ENCODE peak calls at places on chromosomes 5 and 9, in ten cellular contexts. X is fibroblast of the aortic adventitia, Z is IMR-90, I is cardiac muscle cell, C is AG10803, A is lower leg skin, Y is fibroblast of mammary gland, W is prostate gland, E is keratinocyte, R is brain microvascular endothelial cell. V is an unnamed sample.

GRCh38 chr5:137833463-137833862 is 34.2 kb upstream of the MYOT start:
- DNase-seq in X (peak; percentile 76), Z (peak; percentile 47), I (no peak), C (peak; percentile 52), A (no peak), Y (peak; percentile 86), W (peak; percentile 74), E (peak; percentile 55), R (peak; percentile 83), V (no peak)

GRCh38 chr5:53820802-53821171 is 260.3 kb downstream of the NDUFS4 start:
- DNase-seq in X (no peak), Z (peak; percentile 11), I (no peak), C (no peak), A (no peak), Y (peak; percentile 20), W (no peak), E (peak; percentile 2), R (no peak), V (no peak)

GRCh38 chr5:166724284-166724683 is 1567.2 kb upstream of the WWC1 start:
- DNase-seq in X (no peak), Z (no peak), I (no peak), C (no peak), A (no peak), Y (no peak), W (no peak), E (no peak), R (no peak), V (no peak)

GRCh38 chr5:141343953-141344463 is 379 bp downstream of the PCDHGA3 start:
- DNase-seq in X (no peak), Z (no peak), I (no peak), C (no peak), A (no peak), Y (no peak), W (no peak), E (no peak), R (no peak), V (no peak)

GRCh38 chr9:129348890-129349570 is 171.0 kb upstream of the IER5L start:
- DNase-seq in X (no peak), Z (no peak), I (no peak), C (no peak), A (no peak), Y (no peak), W (no peak), E (no peak), R (no peak), V (no peak)

GRCh38 chr5:75052461-75053285 is at the start of gene GCNT4:
- DNase-seq in X (peak; percentile 34), Z (peak; percentile 36), I (peak; percentile 54), C (peak; percentile 67), A (no peak), Y (peak; percentile 24), W (peak; percentile 17), E (no peak), R (no peak), V (no peak)

GRCh38 chr5:127040779-127041520 is 10.6 kb upstream of the MARCHF3 start:
- DNase-seq in X (no peak), Z (peak; percentile 54), I (peak; percentile 65), C (no peak), A (no peak), Y (peak; percentile 66), W (peak; percentile 13), E (peak; percentile 17), R (peak; percentile 28), V (no peak)

GRCh38 chr9:1495282-1495681 is 445.1 kb downstream of the DMRT2 start:
- DNase-seq in X (no peak), Z (no peak), I (no peak), C (no peak), A (no peak), Y (no peak), W (no peak), E (no peak), R (no peak), V (no peak)

GRCh38 chr5:125109293-125109692 is 362.9 kb upstream of the ZNF608 start:
- DNase-seq in X (no peak), Z (no peak), I (no peak), C (no peak), A (no peak), Y (no peak), W (no peak), E (no peak), R (no peak), V (no peak)

GRCh38 chr9:82021198-82021597 is 32.6 kb downstream of the SPATA31D1 start:
- DNase-seq in X (peak; percentile 99), Z (peak; percentile 98), I (no peak), C (peak; percentile 99), A (no peak), Y (peak; percentile 100), W (peak; percentile 81), E (peak; percentile 91), R (peak; percentile 88), V (peak; percentile 84)

GRCh38 chr5:109668668-109669422 is 20.9 kb upstream of the MAN2A1 start:
- DNase-seq in X (no peak), Z (no peak), I (no peak), C (no peak), A (no peak), Y (no peak), W (no peak), E (no peak), R (no peak), V (no peak)

GRCh38 chr5:86748538-86749105 is 130.9 kb downstream of the COX7C start:
- DNase-seq in X (no peak), Z (no peak), I (no peak), C (no peak), A (no peak), Y (no peak), W (no peak), E (no peak), R (no peak), V (no peak)

GRCh38 chr5:154503698-154504039 is 25.6 kb upstream of the HAND1 start:
- DNase-seq in X (no peak), Z (no peak), I (no peak), C (no peak), A (no peak), Y (no peak), W (no peak), E (no peak), R (no peak), V (no peak)

GRCh38 chr5:52605992-52606321 is 181.8 kb upstream of the ITGA1 start:
- DNase-seq in X (no peak), Z (no peak), I (no peak), C (no peak), A (no peak), Y (no peak), W (no peak), E (no peak), R (no peak), V (no peak)

GRCh38 chr9:21155501-21155900 is 11.0 kb downstream of the IFNA21 start:
- DNase-seq in X (peak; percentile 4), Z (no peak), I (no peak), C (no peak), A (no peak), Y (peak; percentile 41), W (no peak), E (no peak), R (peak; percentile 44), V (no peak)

GRCh38 chr9:19988281-19988680 is 199.4 kb upstream of the SLC24A2 start:
- DNase-seq in X (no peak), Z (no peak), I (no peak), C (no peak), A (no peak), Y (no peak), W (no peak), E (no peak), R (no peak), V (no peak)

GRCh38 chr9:125649315-125649714 is 57.7 kb downstream of the MAPKAP1 start:
- DNase-seq in X (peak; percentile 67), Z (peak; percentile 86), I (no peak), C (peak; percentile 83), A (no peak), Y (peak; percentile 88), W (no peak), E (no peak), R (peak; percentile 91), V (no peak)

GRCh38 chr9:93893194-93893593 is 62.0 kb downstream of the BARX1 start:
- DNase-seq in X (no peak), Z (no peak), I (no peak), C (no peak), A (no peak), Y (no peak), W (no peak), E (no peak), R (no peak), V (no peak)

GRCh38 chr5:136819526-136820302 is 454.4 kb upstream of the TRPC7 start:
- DNase-seq in X (no peak), Z (no peak), I (no peak), C (no peak), A (no peak), Y (peak; percentile 49), W (no peak), E (no peak), R (no peak), V (no peak)
- TF ChIP-seq CTCF in X (no peak), Z (no peak), I (no peak), C (no peak), A (no peak), Y (no peak), W (no peak), E (no peak), R (no peak), V (no peak)

GRCh38 chr5:68286612-68286912 is 71.0 kb downstream of the PIK3R1 start:
- DNase-seq in X (no peak), Z (no peak), I (no peak), C (no peak), A (no peak), Y (no peak), W (no peak), E (no peak), R (no peak), V (no peak)
- TF ChIP-seq CTCF in X (no peak), Z (no peak), I (no peak), C (no peak), A (no peak), Y (no peak), W (no peak), E (no peak), R (no peak), V (no peak)

GRCh38 chr5:146528232-146528631 is 12.2 kb upstream of the GPR151 start:
- DNase-seq in X (no peak), Z (no peak), I (no peak), C (no peak), A (no peak), Y (no peak), W (no peak), E (no peak), R (no peak), V (no peak)
- TF ChIP-seq CTCF in X (no peak), Z (no peak), I (peak; percentile 27), C (no peak), A (no peak), Y (peak; percentile 7), W (no peak), E (peak; percentile 32), R (peak; percentile 45), V (no peak)

DNA sequence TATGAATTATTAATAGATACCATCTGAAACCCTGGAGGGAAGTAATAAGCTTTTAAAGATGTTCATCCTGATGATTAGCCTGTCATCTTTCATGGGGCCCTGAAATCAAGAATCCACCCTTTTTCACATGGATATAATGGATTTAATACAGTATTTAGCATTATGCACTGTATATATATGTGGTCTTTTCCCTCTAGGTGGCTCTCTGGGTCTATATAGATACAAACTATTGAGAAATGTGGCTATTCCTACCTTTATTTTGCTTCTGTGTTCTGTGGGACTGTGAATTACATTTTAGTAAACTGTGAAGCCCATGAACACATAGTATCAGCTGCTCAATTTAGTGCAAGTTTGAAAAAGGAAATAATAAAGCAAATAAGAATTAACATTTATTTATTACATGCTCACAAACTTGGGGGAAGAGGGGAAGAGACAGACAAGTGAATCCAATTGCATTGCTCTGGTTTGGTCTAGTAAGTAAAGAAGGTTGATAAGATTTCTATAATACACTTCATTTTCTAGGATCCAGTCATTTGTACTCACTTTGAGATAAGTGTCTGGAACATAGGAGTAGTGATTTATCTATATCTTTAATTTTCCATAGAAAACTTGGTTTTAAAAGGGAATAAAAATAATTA is 112.2 kb downstream of the SCAMP1 start:
- DNase-seq in X (peak; percentile 38), Z (no peak), I (no peak), C (peak; percentile 34), A (no peak), Y (peak; percentile 28), W (no peak), E (no peak), R (no peak), V (no peak)
- TF ChIP-seq CTCF in X (peak; percentile 35), Z (no peak), I (peak; percentile 50), C (peak; percentile 56), A (no peak), Y (peak; percentile 26), W (no peak), E (no peak), R (peak; percentile 9), V (peak; percentile 24)

V was measured in AG09319.